ENCODE peak calls at places on chromosomes 13 and 19, in four cellular contexts. V is H1, Z is GM12878, L is HepG2. B is an unnamed sample.

GRCh38 chr13:30039506-30039905 is 189.1 kb upstream of the UBL3 start:
- DNase-seq in V (no peak), Z (no peak), L (no peak), B (no peak)

GRCh38 chr13:110920038-110920437 is 5.2 kb upstream of the ANKRD10 start:
- DNase-seq in L (no peak), Z (no peak), V (no peak), B (no peak)

GRCh38 chr13:28723806-28724205 is 5.0 kb upstream of the SLC46A3 start:
- DNase-seq in Z (no peak), L (no peak), V (no peak), B (no peak)

GRCh38 chr13:113297370-113297871 is 382 bp downstream of the LAMP1 start:
- DNase-seq in V (no peak), Z (no peak), L (no peak), B (no peak)

GRCh38 chr13:73957889-73958288 is 176.3 kb downstream of the KLF12 start:
- DNase-seq in Z (no peak), L (no peak), V (no peak), B (no peak)

GRCh38 chr19:18062043-18062442 is 24.7 kb downstream of the IL12RB1 start:
- DNase-seq in V (no peak), L (no peak), Z (no peak), B (no peak)

GRCh38 chr13:84362777-84363176 is 480.5 kb upstream of the SLITRK1 start:
- DNase-seq in V (no peak), L (no peak), Z (no peak), B (no peak)

GRCh38 chr13:114112826-114113322 is 19.5 kb downstream of the RASA3 start:
- DNase-seq in Z (no peak), V (no peak), L (no peak), B (no peak)

GRCh38 chr13:113880651-113881611 is 17.1 kb upstream of the GAS6 start:
- DNase-seq in L (no peak), V (no peak), Z (no peak), B (no peak)

GRCh38 chr19:45677351-45678230 is 9.6 kb downstream of the GIPR start:
- DNase-seq in V (peak), Z (peak), L (peak), B (peak)

GRCh38 chr19:3029070-3029923 is at the start of gene TLE2:
- DNase-seq in V (no peak), Z (no peak), L (no peak), B (peak)
- TF ChIP-seq YY1 in V (no peak), Z (no peak), L (no peak), B (no peak)

GRCh38 chr19:33263325-33264023 is 37.8 kb upstream of the SLC7A10 start:
- DNase-seq in L (no peak), V (no peak), Z (no peak), B (no peak)

GRCh38 chr19:33261511-33262192 is 36.0 kb upstream of the SLC7A10 start:
- DNase-seq in Z (no peak), L (no peak), V (no peak), B (peak)

GRCh38 chr19:33259532-33259931 is 33.9 kb upstream of the SLC7A10 start:
- DNase-seq in V (no peak), Z (no peak), L (no peak), B (no peak)

GRCh38 chr19:33257828-33258227 is 32.2 kb upstream of the SLC7A10 start:
- DNase-seq in V (no peak), L (no peak), Z (no peak), B (no peak)

DNA sequence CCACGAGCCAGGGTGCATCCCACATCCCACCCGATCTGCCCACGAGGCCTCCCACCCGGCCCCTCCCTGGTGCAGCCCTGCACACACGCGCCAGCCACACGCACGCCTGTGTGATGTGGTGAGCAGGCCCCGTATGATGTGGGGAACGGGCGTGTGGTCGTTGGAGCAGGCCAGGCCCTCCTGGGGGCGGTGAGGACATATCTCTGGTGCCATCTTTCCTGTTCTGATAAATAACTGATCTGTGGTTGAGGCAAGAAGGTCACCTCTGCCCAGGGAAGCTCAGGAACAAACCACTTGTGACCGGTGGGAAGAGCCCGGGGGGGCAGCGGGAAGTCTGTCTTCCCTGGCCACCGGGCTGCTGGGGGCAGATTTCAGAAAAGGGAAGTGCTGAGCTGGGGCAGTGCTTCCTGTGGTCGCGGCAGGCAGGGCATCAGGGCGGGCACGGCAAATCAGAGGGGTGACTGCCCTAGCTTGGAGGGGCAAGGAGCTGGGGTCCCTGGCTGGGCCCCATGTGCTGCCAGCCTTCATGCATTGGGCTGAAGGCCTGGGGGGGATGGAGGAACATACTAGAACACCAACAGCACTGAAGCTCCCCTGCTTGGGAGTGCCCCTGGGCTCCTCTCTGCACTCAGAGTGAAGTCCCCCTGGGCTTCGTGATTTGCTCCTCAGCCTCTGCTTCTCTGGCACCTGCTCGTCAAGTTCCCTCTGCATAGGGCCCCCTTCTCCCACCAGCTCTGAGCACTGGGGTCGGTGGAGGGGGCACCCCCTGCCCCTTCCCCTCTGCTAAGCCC is 35.2 kb upstream of the SLC7A10 start:
- DNase-seq in V (no peak), L (no peak), Z (no peak), B (no peak)
- TF ChIP-seq USF2 in V (no peak), L (no peak), Z (no peak), B (no peak)

DNA sequence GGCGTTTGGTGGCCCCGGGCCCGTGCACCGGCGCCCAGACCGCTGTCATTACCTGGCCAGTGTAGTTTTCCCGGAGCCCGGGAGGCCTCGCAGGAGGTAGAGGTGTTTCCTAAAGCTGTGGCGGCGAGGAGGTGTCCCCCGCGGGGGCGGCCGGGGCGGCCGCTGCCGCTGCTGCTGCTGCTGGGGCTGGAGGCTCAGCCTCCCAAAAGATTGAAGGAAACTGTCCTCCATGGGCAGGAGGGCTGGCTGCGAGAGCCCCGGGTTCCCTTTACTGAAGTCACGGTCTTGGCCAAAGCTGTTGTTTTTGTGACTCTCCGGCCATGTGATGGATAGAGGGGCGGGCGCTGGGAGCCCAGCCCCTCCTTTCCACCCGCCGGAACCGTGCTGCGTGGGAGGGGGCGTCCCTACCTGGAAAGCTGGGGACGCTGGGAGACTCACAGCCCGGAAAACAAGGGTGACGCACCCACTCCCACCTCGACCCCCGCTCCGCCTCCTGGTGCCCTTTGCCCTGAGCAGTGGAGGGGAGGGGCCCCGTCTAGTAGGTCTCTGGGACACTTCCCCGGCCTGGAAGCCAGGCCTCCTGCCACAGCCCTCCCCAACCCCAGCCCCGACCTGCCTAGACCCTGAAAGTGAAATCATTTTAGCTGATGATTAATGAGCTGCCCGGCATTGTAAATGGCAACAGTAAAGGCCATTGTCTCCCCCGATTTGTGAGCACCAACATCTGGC is at the start of gene N4BP2L1:
- DNase-seq in V (no peak), Z (peak), L (peak), B (peak)
- TF ChIP-seq TAF1 in V (peak), Z (peak), L (peak), B (no peak)

GRCh38 chr13:35917252-35917941 is 213.8 kb downstream of the DCLK1 start:
- DNase-seq in V (no peak), Z (no peak), L (no peak), B (no peak)
- TF ChIP-seq YY1 in V (no peak), Z (no peak), L (no peak), B (no peak)